ENCODE peak calls at places on chromosomes 11 and 22, in six cellular contexts. One of them, this sample, is unnamed.
A peak's percentile ranks its signal among the peaks of the same experiment; 100 is the strongest.

GRCh38 chr11:21511835-21512440 is 680.9 kb upstream of the ANO5 start:
- DNase-seq in A549: peak; percentile 21
- DNase-seq in GM12878: no peak
- DNase-seq in endothelial cell of umbilical vein: no peak
- DNase-seq in HepG2: peak; percentile 48
- DNase-seq in K562: peak; percentile 29
- DNase-seq in this sample: peak; percentile 72

GRCh38 chr11:65579291-65579690 is 3.4 kb downstream of the EHBP1L1 start:
- DNase-seq in A549: no peak
- DNase-seq in GM12878: no peak
- DNase-seq in endothelial cell of umbilical vein: no peak
- DNase-seq in HepG2: no peak
- DNase-seq in K562: no peak
- DNase-seq in this sample: peak; percentile 57

GRCh38 chr11:4095509-4096230 is 1.1 kb downstream of the RRM1 start:
- DNase-seq in A549: peak; percentile 21
- DNase-seq in GM12878: no peak
- DNase-seq in endothelial cell of umbilical vein: peak; percentile 20
- DNase-seq in HepG2: peak; percentile 44
- DNase-seq in K562: peak; percentile 27
- DNase-seq in this sample: peak; percentile 46

GRCh38 chr11:12066056-12066798 is 44.2 kb upstream of the MICAL2 start:
- DNase-seq in A549: peak; percentile 81
- DNase-seq in GM12878: no peak
- DNase-seq in endothelial cell of umbilical vein: peak; percentile 54
- DNase-seq in HepG2: peak; percentile 94
- DNase-seq in K562: no peak
- DNase-seq in this sample: peak; percentile 85

GRCh38 chr22:31881867-31882266 is 62.5 kb upstream of the YWHAH start:
- DNase-seq in A549: no peak
- DNase-seq in GM12878: no peak
- DNase-seq in endothelial cell of umbilical vein: no peak
- DNase-seq in HepG2: no peak
- DNase-seq in K562: no peak
- DNase-seq in this sample: no peak

GRCh38 chr11:108865411-108865810 is 200.5 kb downstream of the DDX10 start:
- DNase-seq in A549: no peak
- DNase-seq in GM12878: no peak
- DNase-seq in endothelial cell of umbilical vein: no peak
- DNase-seq in HepG2: no peak
- DNase-seq in K562: no peak
- DNase-seq in this sample: no peak

GRCh38 chr11:117421041-117421440 is 93.4 kb downstream of the CEP164 start:
- DNase-seq in A549: no peak
- DNase-seq in GM12878: no peak
- DNase-seq in endothelial cell of umbilical vein: no peak
- DNase-seq in HepG2: no peak
- DNase-seq in K562: no peak
- DNase-seq in this sample: no peak

GRCh38 chr11:47108214-47108613 is 68.5 kb downstream of the ARFGAP2 start:
- DNase-seq in A549: no peak
- DNase-seq in GM12878: no peak
- DNase-seq in endothelial cell of umbilical vein: no peak
- DNase-seq in HepG2: no peak
- DNase-seq in K562: no peak
- DNase-seq in this sample: no peak

GRCh38 chr11:72771507-72771906 is 19.3 kb upstream of the ARAP1 start:
- DNase-seq in A549: no peak
- DNase-seq in GM12878: no peak
- DNase-seq in endothelial cell of umbilical vein: no peak
- DNase-seq in HepG2: no peak
- DNase-seq in K562: peak; percentile 30
- DNase-seq in this sample: no peak

GRCh38 chr11:122656631-122657101 is 1.1 kb downstream of the UBASH3B start:
- DNase-seq in A549: peak; percentile 60
- DNase-seq in GM12878: no peak
- DNase-seq in endothelial cell of umbilical vein: peak; percentile 59
- DNase-seq in HepG2: no peak
- DNase-seq in K562: no peak
- DNase-seq in this sample: peak; percentile 41
- TF ChIP-seq CTCF in A549: no peak
- TF ChIP-seq CTCF in GM12878: no peak
- TF ChIP-seq CTCF in endothelial cell of umbilical vein: no peak
- TF ChIP-seq CTCF in HepG2: no peak
- TF ChIP-seq CTCF in K562: no peak
- TF ChIP-seq CTCF in this sample: no peak

GRCh38 chr11:123797065-123797940 is 8.8 kb downstream of the OR6M1 start:
- DNase-seq in A549: no peak
- DNase-seq in GM12878: no peak
- DNase-seq in endothelial cell of umbilical vein: no peak
- DNase-seq in HepG2: no peak
- DNase-seq in K562: no peak
- DNase-seq in this sample: no peak
- TF ChIP-seq MYC in A549: no peak
- TF ChIP-seq MYC in GM12878: no peak
- TF ChIP-seq MYC in endothelial cell of umbilical vein: no peak
- TF ChIP-seq MYC in HepG2: no peak
- TF ChIP-seq MYC in K562: no peak
- TF ChIP-seq MYC in this sample: no peak

GRCh38 chr11:60912851-60913550 is 957 bp upstream of the TMEM109 start:
- DNase-seq in A549: no peak
- DNase-seq in GM12878: no peak
- DNase-seq in endothelial cell of umbilical vein: peak; percentile 22
- DNase-seq in HepG2: no peak
- DNase-seq in K562: no peak
- DNase-seq in this sample: no peak

GRCh38 chr11:60914620-60915249 is 777 bp downstream of the TMEM109 start:
- DNase-seq in A549: peak; percentile 48
- DNase-seq in GM12878: no peak
- DNase-seq in endothelial cell of umbilical vein: peak; percentile 66
- DNase-seq in HepG2: no peak
- DNase-seq in K562: peak; percentile 64
- DNase-seq in this sample: peak; percentile 70

GRCh38 chr11:60915250-60915914 is 1.4 kb downstream of the TMEM109 start:
- DNase-seq in A549: peak; percentile 69
- DNase-seq in GM12878: peak; percentile 69
- DNase-seq in endothelial cell of umbilical vein: peak; percentile 77
- DNase-seq in HepG2: no peak
- DNase-seq in K562: no peak
- DNase-seq in this sample: peak; percentile 86

GRCh38 chr11:60912223-60912850 is 1.6 kb upstream of the TMEM109 start:
- DNase-seq in A549: no peak
- DNase-seq in GM12878: no peak
- DNase-seq in endothelial cell of umbilical vein: no peak
- DNase-seq in HepG2: no peak
- DNase-seq in K562: no peak
- DNase-seq in this sample: no peak

GRCh38 chr11:60913793-60914619 is at the start of gene TMEM109:
- DNase-seq in A549: peak; percentile 94
- DNase-seq in GM12878: peak; percentile 86
- DNase-seq in endothelial cell of umbilical vein: peak; percentile 98
- DNase-seq in HepG2: peak; percentile 68
- DNase-seq in K562: peak; percentile 93
- DNase-seq in this sample: peak; percentile 92
- TF ChIP-seq POLR2A in A549: peak; percentile 71
- TF ChIP-seq POLR2A in GM12878: peak; percentile 70
- TF ChIP-seq POLR2A in endothelial cell of umbilical vein: no peak
- TF ChIP-seq POLR2A in HepG2: no peak
- TF ChIP-seq POLR2A in K562: peak; percentile 76
- TF ChIP-seq POLR2A in this sample: peak; percentile 56

DNA sequence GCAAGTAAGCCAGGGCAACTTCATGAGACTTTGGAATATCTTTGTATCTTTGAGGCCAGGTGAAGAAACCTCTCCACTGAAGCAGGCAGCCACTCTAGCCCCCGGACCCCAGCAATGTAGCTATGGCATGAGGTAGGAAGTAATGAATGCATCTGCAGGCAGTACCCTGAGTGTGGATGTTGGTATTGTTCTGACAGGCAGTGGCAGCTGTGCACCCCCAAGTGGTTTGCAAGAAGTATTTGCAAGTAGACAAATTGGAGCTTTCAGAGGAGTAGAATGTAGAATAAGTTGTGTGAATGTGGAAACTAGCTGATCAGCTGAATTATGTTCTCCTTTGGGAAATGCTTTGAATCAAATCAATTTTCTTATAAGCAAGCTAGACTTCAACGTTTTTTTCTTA is 194.4 kb upstream of the PGR start:
- DNase-seq in A549: no peak
- DNase-seq in GM12878: no peak
- DNase-seq in endothelial cell of umbilical vein: no peak
- DNase-seq in HepG2: no peak
- DNase-seq in K562: no peak
- DNase-seq in this sample: peak; percentile 19
- TF ChIP-seq CTCF in A549: no peak
- TF ChIP-seq CTCF in GM12878: no peak
- TF ChIP-seq CTCF in endothelial cell of umbilical vein: no peak
- TF ChIP-seq CTCF in HepG2: no peak
- TF ChIP-seq CTCF in K562: no peak
- TF ChIP-seq CTCF in this sample: no peak

DNA sequence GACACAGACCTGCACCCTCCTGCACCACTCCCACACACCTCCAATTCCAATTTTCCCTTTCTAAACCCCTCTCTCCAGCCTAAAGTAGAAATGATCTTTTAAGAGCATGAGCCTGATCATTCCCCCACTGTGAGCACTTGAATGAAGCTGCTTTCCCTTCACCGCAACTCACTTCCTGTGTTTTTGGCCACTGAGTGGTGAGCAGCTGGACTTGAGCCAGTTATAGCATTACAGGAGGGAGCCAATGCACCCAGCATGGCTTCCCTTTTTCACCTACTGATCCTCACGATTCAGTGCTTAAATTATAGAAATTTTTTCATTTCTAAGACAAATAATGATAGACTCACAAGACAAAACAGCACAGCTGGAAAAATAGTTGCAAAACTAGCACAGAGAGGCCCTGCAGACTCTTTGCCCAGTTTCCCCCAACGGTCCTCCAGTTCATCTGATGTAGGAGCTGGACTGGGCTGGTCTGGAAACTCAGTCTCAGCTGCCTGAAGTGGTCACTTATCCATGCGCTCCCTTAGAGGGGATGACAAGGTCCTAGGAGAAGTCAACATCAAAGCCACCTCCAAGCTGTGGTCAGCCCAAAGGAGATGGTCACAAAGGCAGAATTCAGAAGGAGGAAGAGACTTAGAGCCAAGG is 9.8 kb upstream of the APOL4 start:
- DNase-seq in A549: no peak
- DNase-seq in GM12878: no peak
- DNase-seq in endothelial cell of umbilical vein: peak; percentile 42
- DNase-seq in HepG2: no peak
- DNase-seq in K562: no peak
- DNase-seq in this sample: peak; percentile 86
- TF ChIP-seq MYC in A549: no peak
- TF ChIP-seq MYC in GM12878: no peak
- TF ChIP-seq MYC in endothelial cell of umbilical vein: no peak
- TF ChIP-seq MYC in HepG2: no peak
- TF ChIP-seq MYC in K562: no peak
- TF ChIP-seq MYC in this sample: peak; percentile 26

GRCh38 chr11:43942651-43943356 is 367 bp downstream of the C11orf96 start:
- DNase-seq in A549: peak; percentile 28
- DNase-seq in GM12878: no peak
- DNase-seq in endothelial cell of umbilical vein: peak; percentile 59
- DNase-seq in HepG2: no peak
- DNase-seq in K562: peak; percentile 73
- DNase-seq in this sample: peak; percentile 55
- TF ChIP-seq POLR2A in A549: no peak
- TF ChIP-seq POLR2A in GM12878: no peak
- TF ChIP-seq POLR2A in endothelial cell of umbilical vein: no peak
- TF ChIP-seq POLR2A in HepG2: no peak
- TF ChIP-seq POLR2A in K562: no peak
- TF ChIP-seq POLR2A in this sample: no peak

DNA sequence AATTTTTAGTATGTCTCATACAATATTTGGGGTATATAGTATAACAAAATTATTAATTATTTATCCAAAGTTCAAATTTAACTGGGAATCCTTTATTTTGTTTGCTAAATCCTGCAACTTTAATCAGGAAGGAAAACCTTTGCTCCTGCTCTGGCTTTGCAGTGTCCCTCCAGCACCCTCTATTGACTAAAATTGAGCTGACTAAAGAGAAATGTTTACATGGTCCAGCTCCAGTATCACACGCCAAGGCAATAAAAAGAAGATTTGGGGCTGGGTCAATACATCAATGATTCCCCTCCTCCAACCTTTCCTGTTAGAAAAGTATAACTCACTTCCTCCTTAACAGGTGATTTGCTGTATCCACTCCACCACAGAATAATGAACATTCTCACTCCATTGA is 153.0 kb upstream of the LRRC4C start:
- DNase-seq in A549: no peak
- DNase-seq in GM12878: no peak
- DNase-seq in endothelial cell of umbilical vein: no peak
- DNase-seq in HepG2: no peak
- DNase-seq in K562: no peak
- DNase-seq in this sample: peak; percentile 1
- TF ChIP-seq CTCF in A549: no peak
- TF ChIP-seq CTCF in GM12878: peak; percentile 9
- TF ChIP-seq CTCF in endothelial cell of umbilical vein: no peak
- TF ChIP-seq CTCF in HepG2: no peak
- TF ChIP-seq CTCF in K562: no peak
- TF ChIP-seq CTCF in this sample: peak; percentile 7

This sample was measured in NB4.